ENCODE peak calls at places on chromosome X, in ten cellular contexts. F is pancreas; Q is WTC11; A is EL; P is tibial artery; S is neural crest cell; N is left ventricle myocardium superior; X is T-helper 9 cell; B is activated naive CD4-positive, alpha-beta T cell treated with Interleukin-2 at 50 U/mL for 16 hours; R is RPMI7951. G is an unnamed sample.

GRCh38 chrX:133350751-133351150 is 64.5 kb downstream of the GPC4 start:
- DNase-seq in F (no peak), Q (no peak), A (no peak), P (peak), S (no peak), N (peak), X (no peak), B (no peak), R (no peak), G (peak)

GRCh38 chrX:145405012-145405411 is 157.7 kb downstream of the SPANXN1 start:
- DNase-seq in F (no peak), Q (no peak), A (peak), P (no peak), S (peak), N (no peak), X (no peak), B (no peak), R (peak), G (no peak)

GRCh38 chrX:3549442-3549875 is 164.0 kb downstream of the PRKX start:
- DNase-seq in F (peak), Q (no peak), A (peak), P (no peak), S (peak), N (peak), X (no peak), B (no peak), R (peak), G (peak)

GRCh38 chrX:68433155-68433980 is at the start of gene OPHN1:
- DNase-seq in F (peak), Q (peak), A (peak), P (peak), S (peak), N (peak), X (no peak), B (peak), R (peak), G (peak)

GRCh38 chrX:103607385-103608304 is at the start of gene TCEAL3:
- DNase-seq in F (peak), Q (peak), A (peak), P (peak), S (no peak), N (peak), X (peak), B (peak), R (peak), G (peak)

GRCh38 chrX:111129949-111130348 is 34.0 kb downstream of the PAK3 start:
- DNase-seq in F (no peak), Q (no peak), A (no peak), P (no peak), S (no peak), N (no peak), X (no peak), B (no peak), R (no peak), G (no peak)

GRCh38 chrX:91108761-91109160 is 325.9 kb upstream of the PABPC5 start:
- DNase-seq in F (no peak), Q (no peak), A (no peak), P (no peak), S (no peak), N (no peak), X (no peak), B (no peak), R (no peak), G (no peak)

GRCh38 chrX:44767308-44767707 is 76.5 kb upstream of the DUSP21 start:
- DNase-seq in F (no peak), Q (no peak), A (no peak), P (no peak), S (no peak), N (no peak), X (no peak), B (no peak), R (no peak), G (no peak)

GRCh38 chrX:15146515-15146914 is 123.4 kb downstream of the ASB9 start:
- DNase-seq in F (no peak), Q (peak), A (peak), P (no peak), S (peak), N (no peak), X (no peak), B (peak), R (no peak), G (no peak)

GRCh38 chrX:102138064-102138463 is 4.2 kb downstream of the TCEAL6 start:
- DNase-seq in F (no peak), Q (no peak), A (no peak), P (no peak), S (no peak), N (no peak), X (no peak), B (no peak), R (peak), G (no peak)

GRCh38 chrX:107000013-107000515 is at the start of gene MORC4:
- DNase-seq in F (peak), Q (peak), A (peak), P (peak), S (peak), N (peak), X (peak), B (peak), R (peak), G (peak)

GRCh38 chrX:1242901-1243402 is 25.7 kb upstream of the CSF2RA start:
- DNase-seq in F (no peak), Q (no peak), A (peak), P (no peak), S (no peak), N (no peak), X (no peak), B (peak), R (peak), G (no peak)